ENCODE peak calls at places on chromosome 22, in six cellular contexts. P is EH; R is stimulated activated naive CD4-positive, alpha-beta T cell; J is caudate nucleus; X is NCI-H2029 treated with DMSO at 0.1 percent for 48 hours; U is stimulated activated CD4-positive, alpha-beta T cell treated with anti-CD3 and anti-CD28 coated beads, TNF-alpha, amount 100 ng/mL, for 4 hours. T is an unnamed sample.

GRCh38 chr22:28143961-28144745 is 225.1 kb upstream of the PITPNB start:
- DNase-seq in X (no peak), U (no peak), J (no peak), R (no peak), P (no peak), T (no peak)

GRCh38 chr22:23036684-23037428 is 33.5 kb upstream of the GNAZ start:
- DNase-seq in J (no peak), U (no peak), X (peak; percentile 33), R (no peak), P (peak; percentile 79), T (no peak)

GRCh38 chr22:20552450-20552894 is 45.1 kb downstream of the MED15 start:
- DNase-seq in R (no peak), X (no peak), U (no peak), J (peak; percentile 55), P (peak; percentile 48), T (no peak)

GRCh38 chr22:47282851-47283250 is 520.4 kb downstream of the TBC1D22A start:
- DNase-seq in P (no peak), J (no peak), U (no peak), R (no peak), X (no peak), T (no peak)

GRCh38 chr22:32583074-32583677 is 108.6 kb downstream of the FBXO7 start:
- DNase-seq in P (no peak), X (no peak), R (no peak), U (no peak), J (no peak), T (no peak)

GRCh38 chr22:46075764-46076531 is 74.4 kb upstream of the PPARA start:
- DNase-seq in J (no peak), X (no peak), R (no peak), P (peak; percentile 40), U (no peak), T (no peak)

GRCh38 chr22:20238567-20239062 is 29.5 kb downstream of the RTN4R start:
- DNase-seq in P (peak; percentile 21), X (no peak), R (no peak), J (no peak), U (peak; percentile 14), T (peak; percentile 42)

GRCh38 chr22:39294571-39295468 is 24.6 kb downstream of the RPL3 start:
- DNase-seq in R (no peak), X (no peak), P (no peak), J (no peak), U (no peak), T (no peak)

GRCh38 chr22:19654338-19654922 is 59.9 kb upstream of the SEPTIN5 start:
- DNase-seq in X (no peak), J (no peak), P (no peak), R (no peak), U (no peak), T (no peak)

GRCh38 chr22:35739642-35740041 is 22.0 kb downstream of the APOL5 start:
- DNase-seq in P (peak; percentile 18), J (no peak), R (no peak), X (no peak), U (peak; percentile 1), T (no peak)

GRCh38 chr22:40273319-40273718 is 73.0 kb upstream of the ADSL start:
- DNase-seq in X (no peak), J (no peak), U (no peak), P (no peak), R (no peak), T (no peak)

GRCh38 chr22:19527321-19527721 is 3.1 kb upstream of the CLDN5 start:
- DNase-seq in J (no peak), X (no peak), R (no peak), U (no peak), P (no peak), T (no peak)

GRCh38 chr22:37483594-37484114 is 2.5 kb downstream of the MFNG start:
- DNase-seq in P (peak; percentile 39), X (no peak), J (no peak), U (no peak), R (no peak), T (no peak)

GRCh38 chr22:17284917-17285316 is 65.7 kb upstream of the ADA2 start:
- DNase-seq in X (no peak), U (no peak), J (no peak), R (no peak), P (no peak), T (no peak)

GRCh38 chr22:20957118-20957690 is 9.9 kb upstream of the AIFM3 start:
- DNase-seq in J (no peak), U (no peak), R (no peak), X (no peak), P (no peak), T (no peak)

GRCh38 chr22:19179472-19180048 is 1.0 kb upstream of the SLC25A1 start:
- DNase-seq in X (peak; percentile 36), U (no peak), J (peak; percentile 46), P (peak; percentile 84), R (no peak), T (peak; percentile 46)

GRCh38 chr22:38755911-38756532 is at the start of gene SUN2:
- DNase-seq in R (peak; percentile 82), X (peak; percentile 31), U (peak; percentile 91), J (peak; percentile 91), P (peak; percentile 86), T (peak; percentile 95)

GRCh38 chr22:46108564-46109473 is 41.5 kb upstream of the PPARA start:
- DNase-seq in U (no peak), R (no peak), P (peak; percentile 75), J (no peak), X (no peak), T (no peak)

GRCh38 chr22:38305481-38306448 is 11.5 kb downstream of the CSNK1E start:
- DNase-seq in U (no peak), X (peak; percentile 75), R (no peak), P (peak; percentile 46), J (no peak), T (peak; percentile 38)

GRCh38 chr22:40610329-40610850 is 26.1 kb downstream of the MRTFA start:
- DNase-seq in U (no peak), R (no peak), J (no peak), X (no peak), P (no peak), T (no peak)

GRCh38 chr22:25624486-25624885 is 60.0 kb downstream of the GRK3 start:
- DNase-seq in U (no peak), X (no peak), J (no peak), P (no peak), R (no peak), T (peak; percentile 1)

GRCh38 chr22:31284241-31284745 is 8.0 kb downstream of the PIK3IP1 start:
- DNase-seq in X (no peak), P (no peak), R (no peak), J (no peak), U (no peak), T (no peak)

GRCh38 chr22:43159484-43160178 is 8.3 kb downstream of the TSPO start:
- DNase-seq in U (no peak), X (no peak), J (no peak), P (no peak), R (no peak), T (no peak)

GRCh38 chr22:49453816-49454215 is 373.9 kb downstream of the BRD1 start:
- DNase-seq in X (no peak), R (no peak), J (no peak), P (no peak), U (no peak), T (no peak)